ENCODE peak calls at places on chromosomes 6 and 20, in four cellular contexts. E is psoas muscle, A is GM23338, M is PC-3. U is an unnamed sample.

GRCh38 chr6:150599199-150600002 is at the start of gene PLEKHG1:
- DNase-seq in E (peak; percentile 79), A (peak; percentile 86), M (peak; percentile 62), U (no peak)

GRCh38 chr6:40856271-40856670 is 182.8 kb downstream of the UNC5CL start:
- DNase-seq in E (no peak), A (no peak), M (no peak), U (no peak)

GRCh38 chr6:157459327-157459726 is 78.3 kb downstream of the ZDHHC14 start:
- DNase-seq in E (no peak), A (no peak), M (no peak), U (no peak)

GRCh38 chr6:21856096-21856825 is 262.7 kb downstream of the SOX4 start:
- DNase-seq in E (no peak), A (no peak), M (peak; percentile 83), U (peak; percentile 88)

GRCh38 chr6:126033696-126034095 is 47.4 kb downstream of the TRMT11 start:
- DNase-seq in E (no peak), A (peak; percentile 72), M (peak; percentile 56), U (peak; percentile 91)

GRCh38 chr20:25495189-25495824 is 87.8 kb downstream of the GINS1 start:
- DNase-seq in E (no peak), A (no peak), M (no peak), U (no peak)

GRCh38 chr6:16731503-16732018 is 29.7 kb downstream of the ATXN1 start:
- DNase-seq in E (no peak), A (no peak), M (peak; percentile 30), U (no peak)

GRCh38 chr6:147906361-147906760 is 397.9 kb downstream of the SAMD5 start:
- DNase-seq in E (no peak), A (no peak), M (peak; percentile 22), U (no peak)

GRCh38 chr6:159044899-159045727 is at the start of gene TAGAP:
- DNase-seq in E (peak; percentile 73), A (no peak), M (no peak), U (peak; percentile 2)

GRCh38 chr20:50223321-50223995 is 32.8 kb downstream of the CEBPB start:
- DNase-seq in E (no peak), A (no peak), M (no peak), U (no peak)

GRCh38 chr20:17873410-17874270 is 95.0 kb downstream of the SNX5 start:
- DNase-seq in E (peak; percentile 91), A (peak; percentile 47), M (peak; percentile 65), U (peak; percentile 96)

GRCh38 chr6:90406957-90407356 is 110.3 kb upstream of the BACH2 start:
- DNase-seq in E (no peak), A (no peak), M (peak; percentile 16), U (peak; percentile 29)

GRCh38 chr6:99933129-99933528 is 60.9 kb downstream of the MCHR2 start:
- DNase-seq in E (no peak), A (no peak), M (peak; percentile 29), U (peak; percentile 83)

GRCh38 chr6:91895592-91895991 is 1308.7 kb upstream of the MAP3K7 start:
- DNase-seq in E (no peak), A (no peak), M (no peak), U (no peak)

GRCh38 chr6:152232494-152233151 is 404.5 kb downstream of the SYNE1 start:
- DNase-seq in E (no peak), A (no peak), M (no peak), U (peak; percentile 67)

GRCh38 chr20:35264755-35265154 is 13.2 kb downstream of the MMP24OS start:
- DNase-seq in E (no peak), A (peak; percentile 59), M (peak; percentile 47), U (peak; percentile 22)

GRCh38 chr6:150142657-150143501 is at the start of gene PPP1R14C:
- DNase-seq in E (peak; percentile 75), A (peak; percentile 82), M (peak; percentile 44), U (no peak)

GRCh38 chr6:132960720-132961119 is 146.4 kb downstream of the RPS12 start:
- DNase-seq in E (no peak), A (no peak), M (peak; percentile 92), U (no peak)

GRCh38 chr6:5278047-5278446 is 16.7 kb downstream of the FARS2 start:
- DNase-seq in E (no peak), A (no peak), M (no peak), U (no peak)

GRCh38 chr20:44495802-44496481 is 20.3 kb downstream of the TTPAL start:
- DNase-seq in E (no peak), A (no peak), M (peak; percentile 99), U (peak; percentile 99)

GRCh38 chr6:93644611-93645010 is 225.3 kb upstream of the EPHA7 start:
- DNase-seq in E (no peak), A (no peak), M (no peak), U (no peak)

GRCh38 chr6:131400782-131401496 is 172.1 kb upstream of the ARG1 start:
- DNase-seq in E (no peak), A (no peak), M (no peak), U (no peak)

GRCh38 chr6:108945686-108946158 is 97.5 kb downstream of the ARMC2 start:
- DNase-seq in E (peak; percentile 88), A (peak; percentile 26), M (no peak), U (no peak)

GRCh38 chr6:101700655-101701054 is 307.1 kb downstream of the GRIK2 start:
- DNase-seq in E (no peak), A (peak; percentile 30), M (no peak), U (no peak)

GRCh38 chr6:132812255-132812732 is 2.1 kb upstream of the RPS12 start:
- DNase-seq in E (no peak), A (no peak), M (no peak), U (peak; percentile 66)

GRCh38 chr6:170464524-170464979 is 88.6 kb downstream of the PSMB1 start:
- DNase-seq in E (no peak), A (no peak), M (no peak), U (no peak)

GRCh38 chr6:3017304-3017703 is 17.6 kb downstream of the NQO2 start:
- DNase-seq in E (peak; percentile 51), A (no peak), M (no peak), U (no peak)

GRCh38 chr6:169093121-169093723 is 160.4 kb downstream of the THBS2 start:
- DNase-seq in E (no peak), A (no peak), M (no peak), U (no peak)

GRCh38 chr6:99334526-99335127 is 14.8 kb downstream of the FAXC start:
- DNase-seq in E (no peak), A (peak; percentile 87), M (peak; percentile 64), U (peak; percentile 66)

GRCh38 chr20:56628873-56629463 is at the start of gene TFAP2C:
- DNase-seq in E (peak; percentile 64), A (peak; percentile 85), M (peak; percentile 98), U (no peak)

GRCh38 chr6:55250400-55250799 is 76.1 kb downstream of the HCRTR2 start:
- DNase-seq in E (no peak), A (peak; percentile 41), M (no peak), U (no peak)

DNA sequence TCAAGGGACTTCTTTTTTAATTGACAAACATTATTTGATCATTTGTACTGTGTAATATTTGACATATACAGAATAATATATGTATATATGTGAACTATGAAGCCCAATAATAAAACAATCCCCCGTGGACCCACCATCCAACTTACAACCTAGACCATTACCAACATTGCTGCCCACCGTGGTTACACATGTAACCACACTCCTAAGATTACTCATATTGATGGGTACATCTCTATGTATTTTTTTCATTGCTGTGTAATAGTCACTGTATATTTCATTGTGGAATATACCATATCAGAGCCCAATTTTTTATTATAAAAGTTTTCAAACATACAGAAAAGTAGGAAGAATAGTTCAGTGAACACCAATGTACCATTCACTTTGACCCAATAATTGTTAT is 94.3 kb downstream of the RTN4IP1 start:
- DNase-seq in E (no peak), A (no peak), M (no peak), U (no peak)
- H3K4me1 ChIP-seq in E (no peaks in the 10 kb centered on the region), A (peaks cover 14% of the 10 kb centered on the region), M (peaks cover 6% of the 10 kb centered on the region), U (no peaks in the 10 kb centered on the region)

DNA sequence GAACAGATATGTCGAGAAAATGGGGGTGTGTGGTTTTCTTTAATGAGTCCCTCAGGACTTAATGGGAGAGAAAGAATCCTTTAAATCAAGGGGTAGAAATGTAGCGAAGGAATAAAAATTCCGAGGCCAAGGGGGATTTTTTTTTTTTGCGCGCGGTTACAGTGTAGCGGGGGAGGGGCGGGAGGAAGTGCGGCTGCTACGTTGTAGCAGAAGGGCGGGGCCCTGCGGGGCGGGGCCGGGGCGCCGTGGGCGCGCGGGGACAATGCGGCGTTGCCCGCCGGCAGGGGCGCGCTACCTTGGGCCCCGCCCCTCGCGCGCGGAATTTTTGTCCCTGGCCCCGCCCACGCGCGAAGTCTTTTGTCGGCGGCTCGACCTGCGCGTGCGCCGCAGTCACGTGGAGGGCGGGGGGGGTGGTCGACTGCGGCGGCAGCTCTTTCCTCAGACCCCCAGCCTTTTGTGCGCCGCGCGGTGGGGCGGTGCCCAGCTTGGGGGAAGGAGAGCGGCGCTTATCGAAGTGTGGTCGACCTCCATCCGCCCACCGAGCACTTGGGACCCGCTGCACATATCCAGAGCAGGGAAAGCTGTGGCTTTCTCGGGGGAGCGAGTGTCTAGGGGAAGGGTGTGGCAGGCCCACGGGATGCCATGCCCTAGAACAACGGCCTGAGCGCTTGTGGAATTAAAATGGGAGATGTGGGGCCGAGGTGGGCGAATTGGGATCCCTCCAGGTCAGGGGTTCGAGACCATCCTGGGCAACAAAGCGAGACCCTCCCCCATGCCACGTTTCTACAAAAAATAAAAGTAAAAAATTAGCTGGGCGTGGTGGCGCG is 1.3 kb downstream of the TUBB start:
- DNase-seq in E (peak; percentile 96), A (peak; percentile 89), M (peak; percentile 92), U (peak; percentile 87)
- H3K4me1 ChIP-seq in E (peaks cover 33% of the 10 kb centered on the region), A (peaks cover 9% of the 10 kb centered on the region), M (peaks cover 35% of the 10 kb centered on the region), U (peaks cover 4% of the 10 kb centered on the region)

DNA sequence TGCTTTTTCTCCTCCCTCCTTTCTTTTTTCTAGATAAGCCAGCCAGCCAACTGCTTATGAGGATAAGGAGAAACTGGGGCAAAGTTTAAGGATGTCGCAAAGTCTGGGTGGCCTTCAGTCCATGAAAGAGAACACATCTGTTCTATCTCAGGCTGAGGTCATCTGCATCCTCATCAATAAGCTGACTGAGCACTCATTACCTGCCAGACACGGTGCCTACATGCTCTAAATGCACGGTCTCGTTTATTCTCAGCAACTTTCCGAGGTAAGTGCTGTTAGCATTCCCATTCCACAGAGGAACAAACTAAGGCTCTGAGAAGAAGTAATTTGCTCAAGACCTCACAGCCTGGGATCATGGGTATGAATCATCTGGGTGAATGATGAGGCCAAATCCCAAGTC is 133.1 kb downstream of the BCAS1 start:
- DNase-seq in E (no peak), A (no peak), M (no peak), U (no peak)
- H3K4me1 ChIP-seq in E (peaks cover 10% of the 10 kb centered on the region), A (peaks cover 36% of the 10 kb centered on the region), M (peaks cover 40% of the 10 kb centered on the region), U (peaks cover 16% of the 10 kb centered on the region)

DNA sequence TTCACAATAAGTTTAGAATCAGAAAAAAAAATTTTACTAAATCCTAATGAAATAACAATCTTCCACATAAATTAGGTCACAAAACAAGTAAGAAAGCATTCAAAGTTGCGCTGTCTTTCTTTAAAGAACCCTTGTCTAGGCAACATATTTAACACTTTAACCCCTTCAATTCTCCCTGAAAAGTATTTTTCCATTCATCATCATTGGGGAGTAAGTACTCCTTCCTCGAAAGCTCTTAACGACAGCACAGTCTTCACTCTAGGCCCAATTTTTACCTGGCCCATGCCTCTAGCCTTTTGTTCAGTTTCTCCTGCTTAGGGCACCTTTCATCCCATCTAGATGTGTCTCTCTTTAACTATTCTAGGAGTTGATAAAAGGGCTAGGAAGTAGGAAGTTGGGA is 2.6 kb downstream of the TSPYL1 start:
- DNase-seq in E (no peak), A (no peak), M (no peak), U (no peak)
- H3K4me1 ChIP-seq in E (peaks cover 49% of the 10 kb centered on the region), A (peaks cover 31% of the 10 kb centered on the region), M (peaks cover 9% of the 10 kb centered on the region), U (peaks cover 6% of the 10 kb centered on the region)